ENCODE peak calls at places on chromosome 2, in five cellular contexts. One of them, this sample, is unnamed.

GRCh38 chr2:186780701-186781316 is 68.2 kb downstream of the ZSWIM2 start:
- DNase-seq in amygdala: no peak
- DNase-seq in NCI-H1694 treated with DMSO at 0.1 percent for 48 hours: peak; percentile 23
- DNase-seq in WTC11: peak; percentile 42
- DNase-seq in T-helper 1 cell: no peak
- DNase-seq in this sample: no peak

GRCh38 chr2:45874324-45874723 is 222.8 kb downstream of the PRKCE start:
- DNase-seq in amygdala: no peak
- DNase-seq in NCI-H1694 treated with DMSO at 0.1 percent for 48 hours: no peak
- DNase-seq in WTC11: no peak
- DNase-seq in T-helper 1 cell: no peak
- DNase-seq in this sample: no peak

GRCh38 chr2:54557601-54558187 is 101.6 kb downstream of the SPTBN1 start:
- DNase-seq in amygdala: no peak
- DNase-seq in NCI-H1694 treated with DMSO at 0.1 percent for 48 hours: no peak
- DNase-seq in WTC11: peak; percentile 63
- DNase-seq in T-helper 1 cell: peak; percentile 54
- DNase-seq in this sample: peak; percentile 71

GRCh38 chr2:120758181-120759048 is 22.7 kb downstream of the GLI2 start:
- DNase-seq in amygdala: no peak
- DNase-seq in NCI-H1694 treated with DMSO at 0.1 percent for 48 hours: no peak
- DNase-seq in WTC11: peak; percentile 21
- DNase-seq in T-helper 1 cell: no peak
- DNase-seq in this sample: no peak

GRCh38 chr2:109306190-109306589 is 177.2 kb downstream of the SH3RF3 start:
- DNase-seq in amygdala: no peak
- DNase-seq in NCI-H1694 treated with DMSO at 0.1 percent for 48 hours: no peak
- DNase-seq in WTC11: no peak
- DNase-seq in T-helper 1 cell: no peak
- DNase-seq in this sample: no peak

GRCh38 chr2:18585526-18585925 is 3.8 kb downstream of the NT5C1B start:
- DNase-seq in amygdala: no peak
- DNase-seq in NCI-H1694 treated with DMSO at 0.1 percent for 48 hours: no peak
- DNase-seq in WTC11: no peak
- DNase-seq in T-helper 1 cell: no peak
- DNase-seq in this sample: no peak

GRCh38 chr2:240643093-240643810 is 18.0 kb downstream of the GPR35 start:
- DNase-seq in amygdala: no peak
- DNase-seq in NCI-H1694 treated with DMSO at 0.1 percent for 48 hours: no peak
- DNase-seq in WTC11: no peak
- DNase-seq in T-helper 1 cell: no peak
- DNase-seq in this sample: no peak

GRCh38 chr2:53476800-53477199 is 290.8 kb upstream of the CHAC2 start:
- DNase-seq in amygdala: no peak
- DNase-seq in NCI-H1694 treated with DMSO at 0.1 percent for 48 hours: no peak
- DNase-seq in WTC11: no peak
- DNase-seq in T-helper 1 cell: no peak
- DNase-seq in this sample: no peak

GRCh38 chr2:177914247-177914646 is 158.3 kb downstream of the PDE11A start:
- DNase-seq in amygdala: no peak
- DNase-seq in NCI-H1694 treated with DMSO at 0.1 percent for 48 hours: no peak
- DNase-seq in WTC11: no peak
- DNase-seq in T-helper 1 cell: no peak
- DNase-seq in this sample: no peak

GRCh38 chr2:241561811-241562210 is 3.3 kb downstream of the BOK start:
- DNase-seq in amygdala: peak; percentile 26
- DNase-seq in NCI-H1694 treated with DMSO at 0.1 percent for 48 hours: no peak
- DNase-seq in WTC11: no peak
- DNase-seq in T-helper 1 cell: no peak
- DNase-seq in this sample: peak; percentile 63

GRCh38 chr2:83191316-83191715 is 1267.8 kb downstream of the SUCLG1 start:
- DNase-seq in amygdala: no peak
- DNase-seq in NCI-H1694 treated with DMSO at 0.1 percent for 48 hours: no peak
- DNase-seq in WTC11: no peak
- DNase-seq in T-helper 1 cell: no peak
- DNase-seq in this sample: no peak

GRCh38 chr2:128307595-128307994 is 11.1 kb downstream of the HS6ST1 start:
- DNase-seq in amygdala: no peak
- DNase-seq in NCI-H1694 treated with DMSO at 0.1 percent for 48 hours: no peak
- DNase-seq in WTC11: peak; percentile 4
- DNase-seq in T-helper 1 cell: no peak
- DNase-seq in this sample: no peak

GRCh38 chr2:72111061-72111460 is 36.6 kb downstream of the CYP26B1 start:
- DNase-seq in amygdala: no peak
- DNase-seq in NCI-H1694 treated with DMSO at 0.1 percent for 48 hours: no peak
- DNase-seq in WTC11: no peak
- DNase-seq in T-helper 1 cell: no peak
- DNase-seq in this sample: no peak